ENCODE peak calls at places on chromosome 1, in nine cellular contexts. One of them, this sample, is unnamed.

GRCh38 chr1:32377541-32378220 is 15.3 kb downstream of the TSSK3 start:
- DNase-seq in mammary epithelial cell: no peak
- DNase-seq in right cardiac atrium: no peak
- DNase-seq in CD8-positive, alpha-beta memory T cell: no peak
- DNase-seq in Panc1: no peak
- DNase-seq in esophagus muscularis mucosa: no peak
- DNase-seq in stomach: no peak
- DNase-seq in caudate nucleus: no peak
- DNase-seq in fibroblast of lung: no peak
- DNase-seq in this sample: no peak

GRCh38 chr1:244369256-244370057 is 82.3 kb downstream of the ADSS2 start:
- DNase-seq in mammary epithelial cell: no peak
- DNase-seq in right cardiac atrium: no peak
- DNase-seq in CD8-positive, alpha-beta memory T cell: no peak
- DNase-seq in Panc1: no peak
- DNase-seq in esophagus muscularis mucosa: no peak
- DNase-seq in stomach: peak
- DNase-seq in caudate nucleus: no peak
- DNase-seq in fibroblast of lung: no peak
- DNase-seq in this sample: no peak

GRCh38 chr1:200890818-200891773 is 3.6 kb upstream of the INAVA start:
- DNase-seq in mammary epithelial cell: peak
- DNase-seq in right cardiac atrium: peak
- DNase-seq in CD8-positive, alpha-beta memory T cell: no peak
- DNase-seq in Panc1: peak
- DNase-seq in esophagus muscularis mucosa: no peak
- DNase-seq in stomach: no peak
- DNase-seq in caudate nucleus: no peak
- DNase-seq in fibroblast of lung: peak
- DNase-seq in this sample: peak

GRCh38 chr1:100448371-100448770 is 89.6 kb upstream of the GPR88 start:
- DNase-seq in mammary epithelial cell: no peak
- DNase-seq in right cardiac atrium: no peak
- DNase-seq in CD8-positive, alpha-beta memory T cell: no peak
- DNase-seq in Panc1: peak
- DNase-seq in esophagus muscularis mucosa: no peak
- DNase-seq in stomach: peak
- DNase-seq in caudate nucleus: no peak
- DNase-seq in fibroblast of lung: no peak
- DNase-seq in this sample: no peak

GRCh38 chr1:175471039-175471800 is 272.2 kb downstream of the TNR start:
- DNase-seq in mammary epithelial cell: peak
- DNase-seq in right cardiac atrium: no peak
- DNase-seq in CD8-positive, alpha-beta memory T cell: no peak
- DNase-seq in Panc1: peak
- DNase-seq in esophagus muscularis mucosa: no peak
- DNase-seq in stomach: no peak
- DNase-seq in caudate nucleus: no peak
- DNase-seq in fibroblast of lung: peak
- DNase-seq in this sample: no peak

GRCh38 chr1:19445417-19446342 is 39.7 kb downstream of the CAPZB start:
- DNase-seq in mammary epithelial cell: no peak
- DNase-seq in right cardiac atrium: peak
- DNase-seq in CD8-positive, alpha-beta memory T cell: no peak
- DNase-seq in Panc1: no peak
- DNase-seq in esophagus muscularis mucosa: no peak
- DNase-seq in stomach: peak
- DNase-seq in caudate nucleus: no peak
- DNase-seq in fibroblast of lung: no peak
- DNase-seq in this sample: peak

GRCh38 chr1:241627453-241628329 is 12.5 kb downstream of the CHML start:
- DNase-seq in mammary epithelial cell: peak
- DNase-seq in right cardiac atrium: no peak
- DNase-seq in CD8-positive, alpha-beta memory T cell: no peak
- DNase-seq in Panc1: no peak
- DNase-seq in esophagus muscularis mucosa: no peak
- DNase-seq in stomach: no peak
- DNase-seq in caudate nucleus: no peak
- DNase-seq in fibroblast of lung: peak
- DNase-seq in this sample: peak

GRCh38 chr1:198756470-198756869 is 117.6 kb downstream of the PTPRC start:
- DNase-seq in mammary epithelial cell: no peak
- DNase-seq in right cardiac atrium: no peak
- DNase-seq in CD8-positive, alpha-beta memory T cell: no peak
- DNase-seq in Panc1: no peak
- DNase-seq in esophagus muscularis mucosa: no peak
- DNase-seq in stomach: no peak
- DNase-seq in caudate nucleus: no peak
- DNase-seq in fibroblast of lung: peak
- DNase-seq in this sample: peak

GRCh38 chr1:68624233-68624632 is 127.4 kb upstream of the DEPDC1 start:
- DNase-seq in mammary epithelial cell: peak
- DNase-seq in right cardiac atrium: no peak
- DNase-seq in CD8-positive, alpha-beta memory T cell: no peak
- DNase-seq in Panc1: no peak
- DNase-seq in esophagus muscularis mucosa: no peak
- DNase-seq in stomach: no peak
- DNase-seq in caudate nucleus: no peak
- DNase-seq in fibroblast of lung: peak
- DNase-seq in this sample: peak

GRCh38 chr1:233368106-233368783 is 40.7 kb downstream of the MAP3K21 start:
- DNase-seq in mammary epithelial cell: no peak
- DNase-seq in right cardiac atrium: no peak
- DNase-seq in CD8-positive, alpha-beta memory T cell: no peak
- DNase-seq in Panc1: no peak
- DNase-seq in esophagus muscularis mucosa: no peak
- DNase-seq in stomach: no peak
- DNase-seq in caudate nucleus: no peak
- DNase-seq in fibroblast of lung: peak
- DNase-seq in this sample: no peak

GRCh38 chr1:42006093-42006492 is 87.4 kb upstream of the HIVEP3 start:
- DNase-seq in mammary epithelial cell: no peak
- DNase-seq in right cardiac atrium: no peak
- DNase-seq in CD8-positive, alpha-beta memory T cell: no peak
- DNase-seq in Panc1: no peak
- DNase-seq in esophagus muscularis mucosa: no peak
- DNase-seq in stomach: no peak
- DNase-seq in caudate nucleus: no peak
- DNase-seq in fibroblast of lung: no peak
- DNase-seq in this sample: no peak

GRCh38 chr1:11519629-11520031 is 40.7 kb downstream of the DISP3 start:
- DNase-seq in mammary epithelial cell: no peak
- DNase-seq in right cardiac atrium: no peak
- DNase-seq in CD8-positive, alpha-beta memory T cell: no peak
- DNase-seq in Panc1: no peak
- DNase-seq in esophagus muscularis mucosa: no peak
- DNase-seq in stomach: no peak
- DNase-seq in caudate nucleus: no peak
- DNase-seq in fibroblast of lung: no peak
- DNase-seq in this sample: no peak

GRCh38 chr1:189336115-189337100 is 1141.3 kb downstream of the BRINP3 start:
- DNase-seq in mammary epithelial cell: no peak
- DNase-seq in right cardiac atrium: no peak
- DNase-seq in CD8-positive, alpha-beta memory T cell: no peak
- DNase-seq in Panc1: no peak
- DNase-seq in esophagus muscularis mucosa: no peak
- DNase-seq in stomach: no peak
- DNase-seq in caudate nucleus: no peak
- DNase-seq in fibroblast of lung: no peak
- DNase-seq in this sample: no peak

GRCh38 chr1:239212841-239213240 is 173.5 kb upstream of the CHRM3 start:
- DNase-seq in mammary epithelial cell: no peak
- DNase-seq in right cardiac atrium: no peak
- DNase-seq in CD8-positive, alpha-beta memory T cell: no peak
- DNase-seq in Panc1: no peak
- DNase-seq in esophagus muscularis mucosa: no peak
- DNase-seq in stomach: peak
- DNase-seq in caudate nucleus: no peak
- DNase-seq in fibroblast of lung: no peak
- DNase-seq in this sample: no peak

GRCh38 chr1:27710574-27710973 is 15.2 kb upstream of the FAM76A start:
- DNase-seq in mammary epithelial cell: no peak
- DNase-seq in right cardiac atrium: no peak
- DNase-seq in CD8-positive, alpha-beta memory T cell: no peak
- DNase-seq in Panc1: no peak
- DNase-seq in esophagus muscularis mucosa: no peak
- DNase-seq in stomach: no peak
- DNase-seq in caudate nucleus: no peak
- DNase-seq in fibroblast of lung: no peak
- DNase-seq in this sample: no peak

GRCh38 chr1:208008534-208008933 is 97.6 kb upstream of the CD34 start:
- DNase-seq in mammary epithelial cell: no peak
- DNase-seq in right cardiac atrium: no peak
- DNase-seq in CD8-positive, alpha-beta memory T cell: no peak
- DNase-seq in Panc1: no peak
- DNase-seq in esophagus muscularis mucosa: no peak
- DNase-seq in stomach: no peak
- DNase-seq in caudate nucleus: no peak
- DNase-seq in fibroblast of lung: no peak
- DNase-seq in this sample: no peak

GRCh38 chr1:53583903-53584210 is 124.7 kb downstream of the DMRTB1 start:
- DNase-seq in mammary epithelial cell: no peak
- DNase-seq in right cardiac atrium: peak
- DNase-seq in CD8-positive, alpha-beta memory T cell: no peak
- DNase-seq in Panc1: no peak
- DNase-seq in esophagus muscularis mucosa: no peak
- DNase-seq in stomach: no peak
- DNase-seq in caudate nucleus: no peak
- DNase-seq in fibroblast of lung: no peak
- DNase-seq in this sample: no peak

GRCh38 chr1:211579434-211580302 is 707 bp upstream of the SLC30A1 start:
- DNase-seq in mammary epithelial cell: no peak
- DNase-seq in right cardiac atrium: no peak
- DNase-seq in CD8-positive, alpha-beta memory T cell: no peak
- DNase-seq in Panc1: no peak
- DNase-seq in esophagus muscularis mucosa: peak
- DNase-seq in stomach: peak
- DNase-seq in caudate nucleus: no peak
- DNase-seq in fibroblast of lung: peak
- DNase-seq in this sample: peak

GRCh38 chr1:40774266-40774998 is 9.2 kb upstream of the KCNQ4 start:
- DNase-seq in mammary epithelial cell: no peak
- DNase-seq in right cardiac atrium: peak
- DNase-seq in CD8-positive, alpha-beta memory T cell: peak
- DNase-seq in Panc1: peak
- DNase-seq in esophagus muscularis mucosa: no peak
- DNase-seq in stomach: peak
- DNase-seq in caudate nucleus: no peak
- DNase-seq in fibroblast of lung: peak
- DNase-seq in this sample: peak

GRCh38 chr1:196779093-196779492 is 4.5 kb downstream of the CFHR3 start:
- DNase-seq in mammary epithelial cell: no peak
- DNase-seq in right cardiac atrium: no peak
- DNase-seq in CD8-positive, alpha-beta memory T cell: no peak
- DNase-seq in Panc1: no peak
- DNase-seq in esophagus muscularis mucosa: no peak
- DNase-seq in stomach: no peak
- DNase-seq in caudate nucleus: no peak
- DNase-seq in fibroblast of lung: no peak
- DNase-seq in this sample: no peak

GRCh38 chr1:199856381-199856780 is 171.1 kb upstream of the NR5A2 start:
- DNase-seq in mammary epithelial cell: no peak
- DNase-seq in right cardiac atrium: no peak
- DNase-seq in CD8-positive, alpha-beta memory T cell: no peak
- DNase-seq in Panc1: no peak
- DNase-seq in esophagus muscularis mucosa: no peak
- DNase-seq in stomach: no peak
- DNase-seq in caudate nucleus: no peak
- DNase-seq in fibroblast of lung: no peak
- DNase-seq in this sample: no peak
- H3K27ac ChIP-seq in mammary epithelial cell: peak
- H3K27ac ChIP-seq in right cardiac atrium: no peak
- H3K27ac ChIP-seq in CD8-positive, alpha-beta memory T cell: no peak
- H3K27ac ChIP-seq in Panc1: no peak
- H3K27ac ChIP-seq in esophagus muscularis mucosa: no peak
- H3K27ac ChIP-seq in stomach: no peak
- H3K27ac ChIP-seq in caudate nucleus: no peak
- H3K27ac ChIP-seq in fibroblast of lung: no peak
- H3K27ac ChIP-seq in this sample: no peak

DNA sequence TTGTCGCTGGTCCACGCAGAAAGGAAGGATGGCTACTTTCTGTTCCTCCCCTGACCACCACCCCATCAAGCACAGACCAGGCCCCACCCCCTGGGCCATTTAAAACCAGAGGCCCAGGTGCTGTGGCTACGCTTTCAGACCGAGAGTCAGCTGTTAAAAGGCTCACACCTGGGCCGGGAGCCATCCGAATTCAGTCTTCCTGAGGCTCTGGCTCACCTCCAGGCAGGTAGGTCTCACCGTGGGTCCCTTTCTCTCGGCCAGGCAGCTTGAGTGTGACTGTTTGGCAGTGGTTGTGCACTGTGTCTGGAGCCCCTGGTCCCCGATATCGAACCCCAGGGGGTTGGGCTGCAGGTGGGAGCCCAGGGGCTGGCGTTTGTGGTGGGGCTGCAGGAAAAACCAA is 7.2 kb downstream of the ACTL8 start:
- DNase-seq in mammary epithelial cell: no peak
- DNase-seq in right cardiac atrium: no peak
- DNase-seq in CD8-positive, alpha-beta memory T cell: no peak
- DNase-seq in Panc1: no peak
- DNase-seq in esophagus muscularis mucosa: no peak
- DNase-seq in stomach: no peak
- DNase-seq in caudate nucleus: no peak
- DNase-seq in fibroblast of lung: no peak
- DNase-seq in this sample: no peak
- H3K27ac ChIP-seq in mammary epithelial cell: no peak
- H3K27ac ChIP-seq in right cardiac atrium: no peak
- H3K27ac ChIP-seq in CD8-positive, alpha-beta memory T cell: no peak
- H3K27ac ChIP-seq in Panc1: no peak
- H3K27ac ChIP-seq in esophagus muscularis mucosa: no peak
- H3K27ac ChIP-seq in stomach: no peak
- H3K27ac ChIP-seq in caudate nucleus: no peak
- H3K27ac ChIP-seq in fibroblast of lung: no peak
- H3K27ac ChIP-seq in this sample: no peak

GRCh38 chr1:160681891-160682140 is 29.8 kb downstream of the CD48 start:
- DNase-seq in mammary epithelial cell: no peak
- DNase-seq in right cardiac atrium: no peak
- DNase-seq in CD8-positive, alpha-beta memory T cell: no peak
- DNase-seq in Panc1: no peak
- DNase-seq in esophagus muscularis mucosa: no peak
- DNase-seq in stomach: no peak
- DNase-seq in caudate nucleus: no peak
- DNase-seq in fibroblast of lung: no peak
- DNase-seq in this sample: no peak
- H3K27ac ChIP-seq in mammary epithelial cell: no peak
- H3K27ac ChIP-seq in right cardiac atrium: no peak
- H3K27ac ChIP-seq in CD8-positive, alpha-beta memory T cell: no peak
- H3K27ac ChIP-seq in Panc1: no peak
- H3K27ac ChIP-seq in esophagus muscularis mucosa: no peak
- H3K27ac ChIP-seq in stomach: no peak
- H3K27ac ChIP-seq in caudate nucleus: no peak
- H3K27ac ChIP-seq in fibroblast of lung: no peak
- H3K27ac ChIP-seq in this sample: no peak

DNA sequence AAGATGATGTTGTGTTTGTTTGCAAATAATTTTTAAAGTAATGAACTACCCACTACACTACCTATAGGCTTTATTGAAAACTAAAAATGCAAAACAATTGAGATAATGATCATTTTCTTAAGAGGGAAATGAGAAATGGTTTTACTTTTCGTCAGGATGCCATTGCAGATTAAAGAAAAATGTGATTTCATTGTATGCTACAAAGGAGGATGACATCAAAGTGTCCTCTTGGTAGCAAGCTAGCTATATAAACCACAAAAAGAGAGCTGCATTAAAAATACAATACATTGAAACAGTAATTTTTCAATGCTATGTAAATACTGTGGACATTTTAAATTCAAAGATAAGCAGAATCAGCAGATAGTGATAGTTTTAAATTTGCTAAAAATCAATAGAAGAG is 87.5 kb upstream of the DPYD start:
- DNase-seq in mammary epithelial cell: no peak
- DNase-seq in right cardiac atrium: no peak
- DNase-seq in CD8-positive, alpha-beta memory T cell: no peak
- DNase-seq in Panc1: no peak
- DNase-seq in esophagus muscularis mucosa: no peak
- DNase-seq in stomach: no peak
- DNase-seq in caudate nucleus: no peak
- DNase-seq in fibroblast of lung: no peak
- DNase-seq in this sample: no peak
- H3K27ac ChIP-seq in mammary epithelial cell: no peak
- H3K27ac ChIP-seq in right cardiac atrium: no peak
- H3K27ac ChIP-seq in CD8-positive, alpha-beta memory T cell: no peak
- H3K27ac ChIP-seq in Panc1: no peak
- H3K27ac ChIP-seq in esophagus muscularis mucosa: no peak
- H3K27ac ChIP-seq in stomach: no peak
- H3K27ac ChIP-seq in caudate nucleus: no peak
- H3K27ac ChIP-seq in fibroblast of lung: no peak
- H3K27ac ChIP-seq in this sample: no peak